ENCODE peak calls at places on chromosomes 16 and 17, in nine cellular contexts. R is IMR-90; S is testis; J is NCI-H1436; G is upper lobe of right lung; W is HCEC 1CT; E is Caki2; L is NCI-H1092 treated with DMSO at 0.1 percent for 48 hours; M is activated T-helper 9 cell treated with anti-CD3 and anti-CD28 coated beads, Interleukin-2, amount 50 U/mL, for 16 hours. F is an unnamed sample.

GRCh38 chr16:22641030-22641671 is 130.5 kb downstream of the NPIPB5 start:
- DNase-seq in R (peak), W (peak), L (no peak), G (no peak), M (no peak), S (no peak), J (no peak), E (peak), F (no peak)

GRCh38 chr16:4266372-4266771 is 6.5 kb downstream of the TFAP4 start:
- DNase-seq in E (peak), G (no peak), S (peak), J (no peak), L (no peak), R (no peak), W (peak), M (no peak), F (no peak)

GRCh38 chr16:47043970-47044684 is 70.7 kb upstream of the DNAJA2 start:
- DNase-seq in G (no peak), E (no peak), W (no peak), R (no peak), M (no peak), L (peak), J (no peak), S (no peak), F (no peak)

GRCh38 chr17:4734857-4735475 is 3.7 kb downstream of the MED11 start:
- DNase-seq in L (no peak), E (no peak), M (no peak), W (no peak), S (no peak), G (no peak), R (no peak), J (no peak), F (no peak)

GRCh38 chr16:85611455-85612190 is 1.5 kb upstream of the GSE1 start:
- DNase-seq in J (peak), E (peak), W (peak), M (peak), R (peak), S (peak), L (peak), G (peak), F (peak)

GRCh38 chr16:89217388-89218191 is at the start of gene ZNF778:
- DNase-seq in E (peak), M (peak), W (peak), G (peak), R (peak), S (peak), J (peak), L (peak), F (peak)

GRCh38 chr16:72066747-72067146 is 3.7 kb downstream of the HPR start:
- DNase-seq in L (peak), E (peak), G (no peak), M (no peak), S (no peak), R (peak), W (peak), J (peak), F (no peak)

GRCh38 chr16:58515871-58516767 is 802 bp downstream of the SETD6 start:
- DNase-seq in G (peak), W (no peak), L (no peak), S (no peak), J (peak), E (peak), M (no peak), R (no peak), F (no peak)

GRCh38 chr17:71764507-71764906 is 356.3 kb upstream of the SOX9 start:
- DNase-seq in L (no peak), E (peak), G (no peak), S (peak), R (no peak), W (peak), M (no peak), J (peak), F (peak)

GRCh38 chr16:1706386-1707192 is 594 bp downstream of the MAPK8IP3 start:
- DNase-seq in R (peak), M (peak), W (peak), E (no peak), L (no peak), S (no peak), G (peak), J (peak), F (no peak)

GRCh38 chr16:86979061-86979460 is 338.1 kb downstream of the C16orf95 start:
- DNase-seq in J (no peak), W (no peak), R (no peak), G (peak), E (no peak), S (no peak), L (no peak), M (no peak), F (no peak)

GRCh38 chr16:9126609-9127008 is 35.2 kb downstream of the HAPSTR1 start:
- DNase-seq in E (no peak), L (no peak), G (no peak), J (no peak), M (no peak), W (no peak), R (no peak), S (no peak), F (no peak)

GRCh38 chr17:39187152-39187830 is 10.2 kb downstream of the CACNB1 start:
- DNase-seq in R (no peak), S (no peak), W (no peak), L (no peak), G (no peak), E (no peak), J (no peak), M (no peak), F (no peak)

GRCh38 chr16:21260870-21261791 is 17.0 kb downstream of the CRYM start:
- DNase-seq in E (peak), L (no peak), S (peak), G (no peak), M (no peak), W (peak), R (peak), J (peak), F (no peak)

GRCh38 chr17:9666461-9667050 is 21.2 kb downstream of the USP43 start:
- DNase-seq in L (no peak), M (no peak), S (no peak), J (no peak), E (no peak), W (no peak), R (no peak), G (no peak), F (no peak)

GRCh38 chr17:17985555-17985954 is 12.9 kb downstream of the DRC3 start:
- DNase-seq in L (no peak), J (no peak), M (no peak), W (no peak), G (no peak), R (no peak), E (no peak), S (no peak), F (no peak)

F was measured in WERI-Rb-1.